ENCODE peak calls at places on chromosomes 6 and 20, in six cellular contexts. One of them, this sample, is unnamed. For H3K9me3, the result is how much of the 10 kb centered on the place peaks cover.

GRCh38 chr6:153140299-153140698 is 9.2 kb upstream of the RGS17 start:
- DNase-seq in A549: no peak
- DNase-seq in Peyer's patch: no peak
- DNase-seq in heart right ventricle: no peak
- DNase-seq in CD4-positive, alpha-beta memory T cell: no peak
- DNase-seq in testis: no peak
- DNase-seq in this sample: peak

GRCh38 chr20:37414133-37414532 is 68.2 kb downstream of the SRC start:
- DNase-seq in A549: no peak
- DNase-seq in Peyer's patch: no peak
- DNase-seq in heart right ventricle: no peak
- DNase-seq in CD4-positive, alpha-beta memory T cell: no peak
- DNase-seq in testis: no peak
- DNase-seq in this sample: peak

GRCh38 chr20:58987790-58988564 is 6.9 kb downstream of the NELFCD start:
- DNase-seq in A549: no peak
- DNase-seq in Peyer's patch: peak
- DNase-seq in heart right ventricle: no peak
- DNase-seq in CD4-positive, alpha-beta memory T cell: no peak
- DNase-seq in testis: no peak
- DNase-seq in this sample: no peak

GRCh38 chr6:137494281-137494966 is at the start of gene OLIG3:
- DNase-seq in A549: no peak
- DNase-seq in Peyer's patch: no peak
- DNase-seq in heart right ventricle: no peak
- DNase-seq in CD4-positive, alpha-beta memory T cell: no peak
- DNase-seq in testis: no peak
- DNase-seq in this sample: no peak

GRCh38 chr6:79702701-79703100 is 71.6 kb downstream of the SH3BGRL2 start:
- DNase-seq in A549: no peak
- DNase-seq in Peyer's patch: no peak
- DNase-seq in heart right ventricle: no peak
- DNase-seq in CD4-positive, alpha-beta memory T cell: no peak
- DNase-seq in testis: no peak
- DNase-seq in this sample: no peak

GRCh38 chr20:542777-543368 is 717 bp downstream of the CSNK2A1 start:
- DNase-seq in A549: peak
- DNase-seq in Peyer's patch: peak
- DNase-seq in heart right ventricle: peak
- DNase-seq in CD4-positive, alpha-beta memory T cell: no peak
- DNase-seq in testis: peak
- DNase-seq in this sample: peak

GRCh38 chr6:128567029-128567428 is 46.6 kb upstream of the PTPRK start:
- DNase-seq in A549: peak
- DNase-seq in Peyer's patch: no peak
- DNase-seq in heart right ventricle: no peak
- DNase-seq in CD4-positive, alpha-beta memory T cell: no peak
- DNase-seq in testis: no peak
- DNase-seq in this sample: no peak

GRCh38 chr20:24629668-24630067 is 160.2 kb downstream of the SYNDIG1 start:
- DNase-seq in A549: no peak
- DNase-seq in Peyer's patch: no peak
- DNase-seq in heart right ventricle: no peak
- DNase-seq in CD4-positive, alpha-beta memory T cell: no peak
- DNase-seq in testis: no peak
- DNase-seq in this sample: no peak

GRCh38 chr6:34459899-34460593 is 5.8 kb upstream of the PACSIN1 start:
- DNase-seq in A549: peak
- DNase-seq in Peyer's patch: peak
- DNase-seq in heart right ventricle: no peak
- DNase-seq in CD4-positive, alpha-beta memory T cell: peak
- DNase-seq in testis: peak
- DNase-seq in this sample: peak

GRCh38 chr20:62837790-62838458 is 21.1 kb downstream of the COL9A3 start:
- DNase-seq in A549: no peak
- DNase-seq in Peyer's patch: peak
- DNase-seq in heart right ventricle: peak
- DNase-seq in CD4-positive, alpha-beta memory T cell: no peak
- DNase-seq in testis: no peak
- DNase-seq in this sample: peak

GRCh38 chr6:79813143-79813542 is 134.2 kb downstream of the ELOVL4 start:
- DNase-seq in A549: no peak
- DNase-seq in Peyer's patch: no peak
- DNase-seq in heart right ventricle: no peak
- DNase-seq in CD4-positive, alpha-beta memory T cell: no peak
- DNase-seq in testis: no peak
- DNase-seq in this sample: no peak

GRCh38 chr6:31782126-31782941 is 5.2 kb upstream of the VWA7 start:
- DNase-seq in A549: no peak
- DNase-seq in Peyer's patch: no peak
- DNase-seq in heart right ventricle: no peak
- DNase-seq in CD4-positive, alpha-beta memory T cell: no peak
- DNase-seq in testis: no peak
- DNase-seq in this sample: no peak

GRCh38 chr6:69933239-69933638 is 66.9 kb downstream of the COL19A1 start:
- DNase-seq in A549: no peak
- DNase-seq in Peyer's patch: no peak
- DNase-seq in heart right ventricle: no peak
- DNase-seq in CD4-positive, alpha-beta memory T cell: no peak
- DNase-seq in testis: no peak
- DNase-seq in this sample: no peak

GRCh38 chr20:62459488-62459887 is 16.3 kb downstream of the GATA5 start:
- DNase-seq in A549: no peak
- DNase-seq in Peyer's patch: no peak
- DNase-seq in heart right ventricle: no peak
- DNase-seq in CD4-positive, alpha-beta memory T cell: no peak
- DNase-seq in testis: no peak
- DNase-seq in this sample: no peak

GRCh38 chr6:35729722-35730121 is 7.1 kb upstream of the ARMC12 start:
- DNase-seq in A549: no peak
- DNase-seq in Peyer's patch: peak
- DNase-seq in heart right ventricle: no peak
- DNase-seq in CD4-positive, alpha-beta memory T cell: no peak
- DNase-seq in testis: no peak
- DNase-seq in this sample: no peak

GRCh38 chr20:36800410-36800809 is 26.8 kb upstream of the DSN1 start:
- DNase-seq in A549: no peak
- DNase-seq in Peyer's patch: no peak
- DNase-seq in heart right ventricle: no peak
- DNase-seq in CD4-positive, alpha-beta memory T cell: no peak
- DNase-seq in testis: no peak
- DNase-seq in this sample: no peak

GRCh38 chr6:45163952-45164766 is 164.0 kb upstream of the RUNX2 start:
- DNase-seq in A549: no peak
- DNase-seq in Peyer's patch: no peak
- DNase-seq in heart right ventricle: no peak
- DNase-seq in CD4-positive, alpha-beta memory T cell: no peak
- DNase-seq in testis: no peak
- DNase-seq in this sample: no peak

GRCh38 chr20:9457055-9457454 is 57.3 kb upstream of the LAMP5 start:
- DNase-seq in A549: no peak
- DNase-seq in Peyer's patch: no peak
- DNase-seq in heart right ventricle: no peak
- DNase-seq in CD4-positive, alpha-beta memory T cell: no peak
- DNase-seq in testis: no peak
- DNase-seq in this sample: no peak

GRCh38 chr6:109877028-109877726 is 100.9 kb upstream of the GPR6 start:
- DNase-seq in A549: no peak
- DNase-seq in Peyer's patch: no peak
- DNase-seq in heart right ventricle: no peak
- DNase-seq in CD4-positive, alpha-beta memory T cell: no peak
- DNase-seq in testis: peak
- DNase-seq in this sample: no peak

GRCh38 chr6:104705095-104705707 is 154.5 kb downstream of the HACE1 start:
- DNase-seq in A549: no peak
- DNase-seq in Peyer's patch: peak
- DNase-seq in heart right ventricle: no peak
- DNase-seq in CD4-positive, alpha-beta memory T cell: peak
- DNase-seq in testis: no peak
- DNase-seq in this sample: no peak

GRCh38 chr20:51237278-51237677 is 214.4 kb upstream of the KCNG1 start:
- DNase-seq in A549: no peak
- DNase-seq in Peyer's patch: no peak
- DNase-seq in heart right ventricle: peak
- DNase-seq in CD4-positive, alpha-beta memory T cell: no peak
- DNase-seq in testis: no peak
- DNase-seq in this sample: no peak

GRCh38 chr20:1478566-1478965 is 11.9 kb upstream of the NSFL1C start:
- DNase-seq in A549: peak
- DNase-seq in Peyer's patch: no peak
- DNase-seq in heart right ventricle: no peak
- DNase-seq in CD4-positive, alpha-beta memory T cell: no peak
- DNase-seq in testis: no peak
- DNase-seq in this sample: no peak

GRCh38 chr6:43076928-43077809 is 1.1 kb downstream of the PTK7 start:
- DNase-seq in A549: no peak
- DNase-seq in Peyer's patch: no peak
- DNase-seq in heart right ventricle: no peak
- DNase-seq in CD4-positive, alpha-beta memory T cell: no peak
- DNase-seq in testis: no peak
- DNase-seq in this sample: peak

GRCh38 chr6:34616230-34616591 is 60.1 kb upstream of the SPDEF start:
- DNase-seq in A549: no peak
- DNase-seq in Peyer's patch: no peak
- DNase-seq in heart right ventricle: no peak
- DNase-seq in CD4-positive, alpha-beta memory T cell: no peak
- DNase-seq in testis: no peak
- DNase-seq in this sample: no peak

GRCh38 chr20:59585714-59586404 is 18.5 kb upstream of the PHACTR3 start:
- DNase-seq in A549: no peak
- DNase-seq in Peyer's patch: no peak
- DNase-seq in heart right ventricle: no peak
- DNase-seq in CD4-positive, alpha-beta memory T cell: no peak
- DNase-seq in testis: no peak
- DNase-seq in this sample: peak

GRCh38 chr6:125058562-125058961 is 95.0 kb upstream of the TPD52L1 start:
- DNase-seq in A549: no peak
- DNase-seq in Peyer's patch: no peak
- DNase-seq in heart right ventricle: no peak
- DNase-seq in CD4-positive, alpha-beta memory T cell: no peak
- DNase-seq in testis: no peak
- DNase-seq in this sample: no peak

GRCh38 chr6:125050663-125051318 is 88.6 kb downstream of the RNF217 start:
- DNase-seq in A549: no peak
- DNase-seq in Peyer's patch: no peak
- DNase-seq in heart right ventricle: no peak
- DNase-seq in CD4-positive, alpha-beta memory T cell: no peak
- DNase-seq in testis: no peak
- DNase-seq in this sample: no peak

GRCh38 chr6:125054331-125054730 is 92.1 kb downstream of the RNF217 start:
- DNase-seq in A549: no peak
- DNase-seq in Peyer's patch: no peak
- DNase-seq in heart right ventricle: no peak
- DNase-seq in CD4-positive, alpha-beta memory T cell: no peak
- DNase-seq in testis: no peak
- DNase-seq in this sample: no peak

GRCh38 chr6:125057392-125058246 is 95.4 kb downstream of the RNF217 start:
- DNase-seq in A549: peak
- DNase-seq in Peyer's patch: no peak
- DNase-seq in heart right ventricle: no peak
- DNase-seq in CD4-positive, alpha-beta memory T cell: no peak
- DNase-seq in testis: no peak
- DNase-seq in this sample: no peak

DNA sequence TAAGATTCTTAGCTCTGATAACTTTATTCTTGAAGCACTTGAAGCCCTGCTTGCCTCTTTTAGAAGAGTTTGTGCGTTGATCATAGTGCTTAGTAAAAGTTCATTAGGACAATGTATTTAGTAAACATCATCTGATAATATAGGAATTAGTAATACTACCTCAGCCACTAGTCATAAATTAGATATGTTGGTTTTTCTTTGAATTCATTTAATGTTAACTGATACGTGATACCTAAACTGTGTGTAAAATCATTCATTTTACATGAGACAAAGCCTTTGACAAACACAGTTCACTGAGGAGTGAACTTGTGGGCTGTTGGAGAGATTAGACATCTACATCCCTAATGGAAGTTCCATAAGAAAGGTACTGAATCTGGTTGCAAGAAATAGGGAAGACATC is 91.6 kb downstream of the RNF217 start:
- DNase-seq in A549: no peak
- DNase-seq in Peyer's patch: no peak
- DNase-seq in heart right ventricle: no peak
- DNase-seq in CD4-positive, alpha-beta memory T cell: no peak
- DNase-seq in testis: no peak
- DNase-seq in this sample: no peak
- H3K27ac ChIP-seq in A549: no peak
- H3K27ac ChIP-seq in Peyer's patch: no peak
- H3K27ac ChIP-seq in heart right ventricle: no peak
- H3K27ac ChIP-seq in CD4-positive, alpha-beta memory T cell: no peak
- H3K27ac ChIP-seq in testis: no peak
- H3K27ac ChIP-seq in this sample: no peak

GRCh38 chr20:49285233-49285668 is 7.4 kb upstream of the ZNFX1 start:
- DNase-seq in A549: no peak
- DNase-seq in Peyer's patch: no peak
- DNase-seq in heart right ventricle: no peak
- DNase-seq in CD4-positive, alpha-beta memory T cell: no peak
- DNase-seq in testis: no peak
- DNase-seq in this sample: no peak
- H3K9me3 ChIP-seq in A549: under half
- H3K9me3 ChIP-seq in Peyer's patch: under half
- H3K9me3 ChIP-seq in heart right ventricle: under half
- H3K9me3 ChIP-seq in CD4-positive, alpha-beta memory T cell: half or more
- H3K9me3 ChIP-seq in testis: under half
- H3K9me3 ChIP-seq in this sample: under half

GRCh38 chr6:73176057-73176456 is 49.2 kb downstream of the KHDC1L start:
- DNase-seq in A549: no peak
- DNase-seq in Peyer's patch: no peak
- DNase-seq in heart right ventricle: no peak
- DNase-seq in CD4-positive, alpha-beta memory T cell: no peak
- DNase-seq in testis: no peak
- DNase-seq in this sample: no peak
- H3K4me3 ChIP-seq in A549: no peak
- H3K4me3 ChIP-seq in Peyer's patch: no peak
- H3K4me3 ChIP-seq in heart right ventricle: no peak
- H3K4me3 ChIP-seq in CD4-positive, alpha-beta memory T cell: no peak
- H3K4me3 ChIP-seq in testis: no peak
- H3K4me3 ChIP-seq in this sample: no peak

DNA sequence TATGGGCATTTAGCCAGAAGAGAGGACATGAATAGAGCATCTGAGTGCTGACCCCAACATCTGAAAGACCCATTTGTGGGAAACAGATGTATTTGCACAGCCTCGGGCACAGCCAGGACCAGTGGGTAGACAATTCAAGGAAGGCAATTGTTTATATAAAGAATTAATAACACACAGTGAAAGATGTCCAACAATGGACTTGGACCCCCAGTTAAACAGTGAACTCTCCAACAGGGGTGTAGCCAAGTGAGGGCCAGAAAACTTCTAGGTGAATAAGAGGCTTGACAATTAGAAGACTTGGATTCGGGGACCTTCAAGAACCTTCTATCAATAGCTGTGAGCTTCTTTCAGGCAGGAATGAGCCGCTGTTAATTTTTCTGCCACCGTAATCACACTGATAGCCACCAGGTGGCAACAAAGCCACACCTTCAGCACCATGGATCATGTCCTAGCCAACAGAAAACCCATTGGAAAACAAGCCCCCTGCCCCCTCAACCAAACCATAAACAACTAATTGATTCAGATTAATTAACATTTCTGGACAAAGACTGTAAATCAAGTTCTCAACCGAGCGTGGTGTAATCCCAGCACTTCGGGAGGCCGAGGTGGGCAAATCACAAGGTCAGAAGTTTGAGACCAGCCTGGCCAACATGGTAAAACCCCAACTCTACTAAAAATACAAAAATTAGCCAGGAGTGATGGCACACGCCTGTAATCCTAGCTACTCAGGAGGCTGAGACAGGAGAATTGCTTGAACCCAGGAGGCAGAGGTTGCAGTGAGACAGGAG is 8.8 kb upstream of the SRSF6 start:
- DNase-seq in A549: peak
- DNase-seq in Peyer's patch: peak
- DNase-seq in heart right ventricle: no peak
- DNase-seq in CD4-positive, alpha-beta memory T cell: peak
- DNase-seq in testis: peak
- DNase-seq in this sample: peak
- H3K27ac ChIP-seq in A549: no peak
- H3K27ac ChIP-seq in Peyer's patch: no peak
- H3K27ac ChIP-seq in heart right ventricle: no peak
- H3K27ac ChIP-seq in CD4-positive, alpha-beta memory T cell: no peak
- H3K27ac ChIP-seq in testis: no peak
- H3K27ac ChIP-seq in this sample: no peak